ENCODE peak calls at places on chromosomes 5 and 9, in eight cellular contexts. Y, U, M, J, S, N, E and H are unnamed samples.

GRCh38 chr9:118829334-118829733 is 539.9 kb downstream of the BRINP1 start:
- DNase-seq in J (peak; percentile 12), Y (no peak), E (no peak), S (no peak), U (no peak), N (no peak), M (no peak), H (peak; percentile 2)

GRCh38 chr9:28289732-28290131 is 716.5 kb upstream of the C9orf72 start:
- DNase-seq in M (no peak), U (no peak), Y (no peak), N (no peak), J (no peak), E (no peak), S (no peak), H (no peak)

GRCh38 chr9:1978941-1979340 is 36.2 kb upstream of the SMARCA2 start:
- DNase-seq in Y (no peak), S (no peak), J (no peak), M (no peak), U (no peak), N (no peak), E (peak; percentile 30), H (peak; percentile 4)

GRCh38 chr9:3237121-3237520 is 288.7 kb downstream of the RFX3 start:
- DNase-seq in Y (no peak), S (no peak), N (no peak), J (no peak), U (no peak), M (no peak), E (no peak), H (no peak)

GRCh38 chr9:87342743-87343142 is 154.9 kb upstream of the DAPK1 start:
- DNase-seq in M (no peak), E (no peak), S (no peak), J (no peak), U (no peak), Y (no peak), N (no peak), H (no peak)

GRCh38 chr9:21995652-21996275 is 1.2 kb downstream of the CDKN2B-AS1 start:
- DNase-seq in M (no peak), S (peak; percentile 68), U (no peak), N (no peak), E (no peak), Y (no peak), J (no peak), H (no peak)

GRCh38 chr9:42388846-42389245 is 205.4 kb downstream of the SPATA31A6 start:
- DNase-seq in N (no peak), Y (no peak), E (no peak), U (peak; percentile 32), M (no peak), S (no peak), J (no peak), H (no peak)

GRCh38 chr5:160769264-160769663 is 82.7 kb downstream of the ATP10B start:
- DNase-seq in U (no peak), E (no peak), N (no peak), S (no peak), Y (no peak), M (no peak), J (no peak), H (no peak)

GRCh38 chr9:89601306-89601705 is 3.5 kb upstream of the GADD45G start:
- DNase-seq in N (no peak), M (peak; percentile 7), Y (no peak), E (no peak), S (no peak), J (no peak), U (no peak), H (no peak)

GRCh38 chr5:37495210-37495609 is 116.1 kb downstream of the WDR70 start:
- DNase-seq in M (no peak), U (no peak), J (peak; percentile 48), S (peak; percentile 59), E (no peak), N (no peak), Y (no peak), H (no peak)

GRCh38 chr9:33202018-33202417 is 34.9 kb upstream of the B4GALT1 start:
- DNase-seq in J (no peak), U (peak; percentile 44), E (no peak), N (no peak), M (no peak), Y (no peak), S (no peak), H (no peak)

GRCh38 chr5:24487371-24487770 is 157.4 kb downstream of the CDH10 start:
- DNase-seq in N (no peak), U (no peak), Y (no peak), M (no peak), S (no peak), J (no peak), E (no peak), H (no peak)

GRCh38 chr5:33936004-33936380 is 194 bp upstream of the RXFP3 start:
- DNase-seq in E (peak; percentile 25), S (peak; percentile 71), U (peak; percentile 79), N (peak; percentile 91), M (no peak), J (peak; percentile 42), Y (peak; percentile 39), H (no peak)

GRCh38 chr5:119341452-119342349 is 14.1 kb upstream of the TNFAIP8 start:
- DNase-seq in J (no peak), U (no peak), Y (no peak), S (no peak), E (no peak), M (no peak), N (no peak), H (no peak)